ENCODE peak calls at places on chromosomes 16 and 17, in six cellular contexts. L is MCF 10A, Z is GM13977, P is tibial nerve, B is AG10803, S is fibroblast of lung. H is an unnamed sample.

GRCh38 chr16:56032072-56032471 is 156.9 kb upstream of the CES5A start:
- DNase-seq in L (no peak), Z (no peak), P (no peak), B (no peak), S (no peak), H (no peak)

GRCh38 chr17:6893382-6894205 is 62.1 kb upstream of the TEKT1 start:
- DNase-seq in L (no peak), Z (no peak), P (no peak), B (no peak), S (no peak), H (no peak)

GRCh38 chr16:75443301-75443700 is 10.0 kb upstream of the CFDP1 start:
- DNase-seq in L (no peak), Z (no peak), P (no peak), B (peak), S (no peak), H (no peak)

GRCh38 chr17:37101306-37101705 is 152.6 kb downstream of the AATF start:
- DNase-seq in L (no peak), Z (no peak), P (no peak), B (no peak), S (no peak), H (no peak)

GRCh38 chr17:28878981-28879380 is 18.6 kb downstream of the FLOT2 start:
- DNase-seq in L (peak), Z (peak), P (no peak), B (peak), S (peak), H (no peak)

GRCh38 chr16:53821957-53822625 is 118.1 kb downstream of the FTO start:
- DNase-seq in L (peak), Z (no peak), P (no peak), B (peak), S (peak), H (no peak)

GRCh38 chr17:45666641-45667040 is 117.5 kb upstream of the CRHR1 start:
- DNase-seq in L (no peak), Z (no peak), P (no peak), B (no peak), S (no peak), H (no peak)

GRCh38 chr16:88977028-88977844 is at the start of gene CBFA2T3:
- DNase-seq in L (no peak), Z (no peak), P (peak), B (no peak), S (peak), H (no peak)

GRCh38 chr16:14407786-14408399 is 222.2 kb downstream of the PARN start:
- DNase-seq in L (no peak), Z (no peak), P (no peak), B (no peak), S (no peak), H (no peak)

GRCh38 chr17:63698886-63699637 is 863 bp downstream of the LIMD2 start:
- DNase-seq in L (no peak), Z (peak), P (no peak), B (peak), S (peak), H (no peak)

GRCh38 chr17:49106366-49107210 is 26.0 kb upstream of the B4GALNT2 start:
- DNase-seq in L (no peak), Z (no peak), P (no peak), B (peak), S (peak), H (peak)

GRCh38 chr16:28105297-28105696 is 41.8 kb upstream of the GSG1L start:
- DNase-seq in L (no peak), Z (no peak), P (no peak), B (no peak), S (no peak), H (no peak)

GRCh38 chr16:28107232-28107631 is 43.7 kb upstream of the GSG1L start:
- DNase-seq in L (no peak), Z (no peak), P (no peak), B (no peak), S (no peak), H (no peak)

GRCh38 chr16:28104404-28104803 is 40.9 kb upstream of the GSG1L start:
- DNase-seq in L (no peak), Z (no peak), P (no peak), B (no peak), S (no peak), H (no peak)

GRCh38 chr16:28105954-28106353 is 42.4 kb upstream of the GSG1L start:
- DNase-seq in L (no peak), Z (no peak), P (no peak), B (no peak), S (no peak), H (no peak)

DNA sequence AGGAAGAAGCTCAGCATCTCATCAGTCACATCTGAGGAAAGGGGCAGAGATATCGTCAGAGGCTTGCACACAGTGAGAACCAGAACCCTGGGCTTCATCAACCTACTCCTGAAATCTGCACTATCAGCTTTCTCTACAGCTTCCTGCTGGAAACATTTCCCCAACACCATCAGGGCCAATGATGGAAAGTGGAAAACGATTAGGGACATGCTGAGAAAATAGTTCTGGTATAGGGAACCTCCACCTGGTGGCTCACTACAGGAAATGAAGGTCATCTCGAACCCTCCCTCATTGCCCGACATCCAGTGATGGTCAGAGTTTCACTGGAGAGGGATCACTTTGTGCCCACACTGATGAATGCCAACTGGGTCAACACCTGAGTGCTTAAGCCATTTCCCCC is 43.0 kb upstream of the GSG1L start:
- DNase-seq in L (no peak), Z (no peak), P (no peak), B (no peak), S (no peak), H (no peak)
- TF ChIP-seq CTCF in L (no peak), Z (no peak), P (no peak), B (no peak), S (no peak), H (no peak)

DNA sequence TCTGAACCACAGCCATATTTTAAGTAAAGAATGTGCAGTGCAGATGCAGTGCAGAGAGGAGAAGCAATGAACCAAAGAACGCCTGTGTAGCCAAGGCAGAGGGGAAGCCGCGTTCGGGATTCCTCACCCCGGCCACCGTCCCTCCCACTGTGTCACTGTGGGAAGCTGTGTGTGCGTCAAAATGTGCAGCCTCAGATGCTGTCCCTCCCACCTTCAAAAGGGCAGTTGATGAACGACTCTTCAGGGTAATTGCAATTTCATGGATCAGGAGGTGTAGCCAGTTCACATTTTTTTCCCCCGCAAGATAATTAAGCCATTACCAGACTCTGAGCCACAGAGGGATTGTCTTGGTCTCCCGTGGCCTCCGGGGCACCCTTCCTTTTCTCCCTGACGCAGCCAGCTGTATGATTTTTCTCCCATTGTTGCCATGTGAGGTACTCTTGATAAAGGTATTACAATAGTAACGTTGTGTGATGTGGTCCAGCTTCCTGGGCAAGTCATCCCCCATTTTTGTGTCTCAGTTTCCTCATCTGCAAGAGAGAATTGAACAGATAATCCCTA is 190.0 kb downstream of the FOXL1 start:
- DNase-seq in L (no peak), Z (no peak), P (no peak), B (peak), S (no peak), H (no peak)
- TF ChIP-seq CTCF in L (no peak), Z (no peak), P (no peak), B (peak), S (no peak), H (no peak)

DNA sequence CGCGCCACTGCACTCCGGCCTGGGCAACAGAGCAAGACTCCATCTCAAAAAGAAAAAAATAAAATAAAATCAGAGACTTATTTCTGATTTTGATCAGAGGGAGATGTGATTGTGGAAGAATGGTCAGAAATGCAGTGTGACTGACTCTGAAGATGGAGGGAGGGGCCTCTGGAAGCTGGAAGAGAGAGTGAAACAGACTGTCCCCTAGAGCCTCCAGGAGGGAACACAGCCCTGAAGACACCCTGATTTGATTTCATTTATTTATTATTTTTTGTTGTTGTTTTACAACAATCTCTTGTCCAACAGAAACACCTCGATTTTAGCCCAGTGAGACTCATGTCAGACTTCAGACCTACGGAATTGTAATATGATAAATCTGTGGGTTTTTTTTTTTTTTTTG is 26.1 kb downstream of the BCL7C start:
- DNase-seq in L (no peak), Z (no peak), P (no peak), B (no peak), S (peak), H (no peak)
- TF ChIP-seq CTCF in L (no peak), Z (no peak), P (no peak), B (peak), S (peak), H (peak)

GRCh38 chr17:1533649-1534325 is 17.4 kb upstream of the INPP5K start:
- DNase-seq in L (no peak), Z (no peak), P (no peak), B (no peak), S (no peak), H (no peak)

GRCh38 chr17:1529863-1530262 is 13.5 kb upstream of the INPP5K start:
- DNase-seq in L (no peak), Z (no peak), P (no peak), B (peak), S (no peak), H (no peak)

GRCh38 chr17:1535737-1536136 is 19.3 kb upstream of the INPP5K start:
- DNase-seq in L (no peak), Z (no peak), P (no peak), B (no peak), S (no peak), H (no peak)

GRCh38 chr17:1532836-1533602 is 16.6 kb upstream of the INPP5K start:
- DNase-seq in L (peak), Z (no peak), P (no peak), B (no peak), S (peak), H (no peak)
- TF ChIP-seq CTCF in L (peak), Z (peak), P (peak), B (peak), S (peak), H (no peak)

GRCh38 chr17:17570207-17570797 is 21.2 kb downstream of the PEMT start:
- DNase-seq in L (peak), Z (no peak), P (no peak), B (no peak), S (peak), H (no peak)
- TF ChIP-seq CTCF in L (peak), Z (no peak), P (no peak), B (peak), S (peak), H (peak)

H was measured in osteocyte.